ENCODE peak calls at places on chromosomes 16 and 17, in eight cellular contexts. I, U, W, L, M, D, H and Q are unnamed samples.
A peak's percentile ranks its signal among the peaks of the same experiment; 100 is the strongest.

GRCh38 chr16:11302977-11303376 is 21.8 kb upstream of the PRM1 start:
- DNase-seq in I (peak; percentile 51), U (peak; percentile 52), W (no peak), L (no peak), M (no peak), D (peak; percentile 27), H (no peak), Q (no peak)

GRCh38 chr16:8391219-8391757 is 199.0 kb downstream of the TMEM114 start:
- DNase-seq in I (peak; percentile 23), U (no peak), W (no peak), L (no peak), M (no peak), D (no peak), H (no peak), Q (no peak)

GRCh38 chr16:68575082-68575481 is 36.0 kb downstream of the ZFP90 start:
- DNase-seq in I (peak; percentile 67), U (no peak), W (no peak), L (no peak), M (no peak), D (no peak), H (no peak), Q (no peak)

GRCh38 chr16:88378836-88379693 is 3.7 kb upstream of the ZNF469 start:
- DNase-seq in I (no peak), U (no peak), W (no peak), L (no peak), M (no peak), D (no peak), H (no peak), Q (no peak)

GRCh38 chr17:1413281-1413791 is 13.3 kb upstream of the YWHAE start:
- DNase-seq in I (peak; percentile 60), U (peak; percentile 89), W (peak; percentile 73), L (peak; percentile 38), M (no peak), D (no peak), H (no peak), Q (peak; percentile 79)

GRCh38 chr17:3593384-3593783 is 15.8 kb downstream of the TRPV1 start:
- DNase-seq in I (no peak), U (no peak), W (no peak), L (no peak), M (no peak), D (no peak), H (no peak), Q (no peak)

GRCh38 chr17:71494045-71494444 is 626.8 kb upstream of the SOX9 start:
- DNase-seq in I (no peak), U (no peak), W (no peak), L (no peak), M (no peak), D (no peak), H (no peak), Q (no peak)

GRCh38 chr17:32805029-32805976 is 71.6 kb downstream of the MYO1D start:
- DNase-seq in I (peak; percentile 19), U (no peak), W (peak; percentile 50), L (no peak), M (no peak), D (no peak), H (no peak), Q (peak; percentile 62)

GRCh38 chr16:84312783-84313382 is 18.2 kb downstream of the WFDC1 start:
- DNase-seq in I (no peak), U (no peak), W (no peak), L (peak; percentile 83), M (no peak), D (peak; percentile 21), H (no peak), Q (peak; percentile 24)

GRCh38 chr16:29899516-29900101 is at the start of gene SEZ6L2:
- DNase-seq in I (peak; percentile 88), U (peak; percentile 89), W (peak; percentile 97), L (peak; percentile 89), M (peak; percentile 92), D (peak; percentile 73), H (peak; percentile 64), Q (peak; percentile 89)

GRCh38 chr16:67021321-67021720 is 7.6 kb upstream of the CBFB start:
- DNase-seq in I (no peak), U (peak; percentile 1), W (no peak), L (no peak), M (peak; percentile 13), D (no peak), H (no peak), Q (no peak)

GRCh38 chr16:50591800-50592771 is 43.9 kb downstream of the NKD1 start:
- DNase-seq in I (no peak), U (peak; percentile 37), W (no peak), L (no peak), M (no peak), D (peak; percentile 66), H (no peak), Q (peak; percentile 14)

GRCh38 chr16:24852281-24852721 is 6.5 kb downstream of the SLC5A11 start:
- DNase-seq in I (no peak), U (no peak), W (no peak), L (no peak), M (no peak), D (no peak), H (no peak), Q (peak; percentile 17)

GRCh38 chr17:78316867-78317816 is 42.7 kb downstream of the SOCS3 start:
- DNase-seq in I (peak; percentile 43), U (peak; percentile 65), W (peak; percentile 86), L (peak; percentile 94), M (no peak), D (peak; percentile 42), H (no peak), Q (peak; percentile 50)

GRCh38 chr17:37026534-37026875 is 77.8 kb downstream of the AATF start:
- DNase-seq in I (no peak), U (no peak), W (no peak), L (no peak), M (no peak), D (no peak), H (no peak), Q (no peak)

GRCh38 chr17:77287432-77288068 is 146.8 kb downstream of the SEC14L1 start:
- DNase-seq in I (peak; percentile 75), U (peak; percentile 83), W (peak; percentile 96), L (peak; percentile 61), M (no peak), D (peak; percentile 84), H (no peak), Q (peak; percentile 98)

GRCh38 chr17:50632637-50633036 is 2.0 kb upstream of the ABCC3 start:
- DNase-seq in I (no peak), U (no peak), W (no peak), L (no peak), M (no peak), D (no peak), H (no peak), Q (no peak)
- H3K4me3 ChIP-seq in I (no peak overlapping the region), U (no peak overlapping the region), W (no peak overlapping the region), L (no peak overlapping the region), M (no peak overlapping the region), D (no peak overlapping the region), H (no peak overlapping the region), Q (no peak overlapping the region)

DNA sequence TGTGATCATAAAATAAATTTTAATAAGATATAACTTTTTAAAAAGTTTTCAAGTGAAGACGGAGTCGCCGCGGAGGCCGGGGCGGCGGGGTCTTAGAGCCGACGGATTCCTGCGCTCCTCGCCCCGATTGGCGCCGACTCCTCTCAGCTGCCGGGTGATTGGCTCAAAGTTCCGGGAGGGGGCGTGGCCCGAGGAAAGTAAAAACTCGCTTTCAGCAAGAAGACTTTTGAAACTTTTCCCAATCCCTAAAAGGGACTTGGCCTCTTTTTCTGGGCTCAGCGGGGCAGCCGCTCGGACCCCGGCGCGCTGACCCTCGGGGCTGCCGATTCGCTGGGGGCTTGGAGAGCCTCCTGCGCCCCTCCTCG is at the start of gene FOXC2:
- DNase-seq in I (peak; percentile 70), U (peak; percentile 54), W (peak; percentile 93), L (peak; percentile 70), M (no peak), D (peak; percentile 95), H (no peak), Q (no peak)
- H3K4me3 ChIP-seq in I (peak within 1 kb of the TSS; percentile 31), U (peak within 1 kb of the TSS; percentile 45), W (peak within 1 kb of the TSS; percentile 86), L (no peak within 1 kb of the TSS), M (no peak within 1 kb of the TSS), D (peak within 1 kb of the TSS; percentile 76), H (no peak within 1 kb of the TSS), Q (no peak within 1 kb of the TSS)

DNA sequence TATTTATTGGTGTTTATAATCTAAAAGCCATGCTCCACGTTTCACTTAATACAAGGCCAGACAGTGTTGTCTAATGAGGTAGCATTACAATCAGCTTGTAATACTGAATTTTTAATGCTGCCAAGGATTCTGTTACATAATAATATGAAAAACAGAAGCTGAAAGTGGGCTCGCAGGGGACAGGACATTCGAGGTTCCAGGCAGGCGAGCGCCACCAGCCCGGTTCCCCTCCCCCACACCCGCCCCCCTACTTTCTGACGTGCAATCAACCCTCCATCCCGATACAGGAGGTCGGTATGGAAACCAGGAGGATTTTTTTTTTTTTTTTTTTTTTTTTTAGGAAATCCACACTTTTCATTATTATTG is 6.2 kb upstream of the ZFHX3 start:
- DNase-seq in I (no peak), U (no peak), W (no peak), L (no peak), M (no peak), D (no peak), H (no peak), Q (no peak)
- H3K4me3 ChIP-seq in I (no peak overlapping the region), U (no peak overlapping the region), W (peak overlapping the region; percentile 79), L (no peak overlapping the region), M (no peak overlapping the region), D (no peak overlapping the region), H (no peak overlapping the region), Q (peak overlapping the region; percentile 85)

GRCh38 chr16:86512301-86512859 is 2.1 kb downstream of the FOXF1 start:
- DNase-seq in I (no peak), U (no peak), W (peak; percentile 54), L (no peak), M (no peak), D (no peak), H (no peak), Q (no peak)

GRCh38 chr16:86512860-86513470 is 2.6 kb downstream of the FOXF1 start:
- DNase-seq in I (no peak), U (no peak), W (peak; percentile 71), L (no peak), M (no peak), D (no peak), H (no peak), Q (no peak)

GRCh38 chr16:86509759-86510464 is 415 bp upstream of the FOXF1 start:
- DNase-seq in I (no peak), U (peak; percentile 46), W (peak; percentile 97), L (peak; percentile 58), M (no peak), D (peak; percentile 64), H (no peak), Q (no peak)

GRCh38 chr16:86510465-86511261 is at the start of gene FOXF1:
- DNase-seq in I (no peak), U (no peak), W (peak; percentile 91), L (no peak), M (no peak), D (no peak), H (no peak), Q (no peak)

DNA sequence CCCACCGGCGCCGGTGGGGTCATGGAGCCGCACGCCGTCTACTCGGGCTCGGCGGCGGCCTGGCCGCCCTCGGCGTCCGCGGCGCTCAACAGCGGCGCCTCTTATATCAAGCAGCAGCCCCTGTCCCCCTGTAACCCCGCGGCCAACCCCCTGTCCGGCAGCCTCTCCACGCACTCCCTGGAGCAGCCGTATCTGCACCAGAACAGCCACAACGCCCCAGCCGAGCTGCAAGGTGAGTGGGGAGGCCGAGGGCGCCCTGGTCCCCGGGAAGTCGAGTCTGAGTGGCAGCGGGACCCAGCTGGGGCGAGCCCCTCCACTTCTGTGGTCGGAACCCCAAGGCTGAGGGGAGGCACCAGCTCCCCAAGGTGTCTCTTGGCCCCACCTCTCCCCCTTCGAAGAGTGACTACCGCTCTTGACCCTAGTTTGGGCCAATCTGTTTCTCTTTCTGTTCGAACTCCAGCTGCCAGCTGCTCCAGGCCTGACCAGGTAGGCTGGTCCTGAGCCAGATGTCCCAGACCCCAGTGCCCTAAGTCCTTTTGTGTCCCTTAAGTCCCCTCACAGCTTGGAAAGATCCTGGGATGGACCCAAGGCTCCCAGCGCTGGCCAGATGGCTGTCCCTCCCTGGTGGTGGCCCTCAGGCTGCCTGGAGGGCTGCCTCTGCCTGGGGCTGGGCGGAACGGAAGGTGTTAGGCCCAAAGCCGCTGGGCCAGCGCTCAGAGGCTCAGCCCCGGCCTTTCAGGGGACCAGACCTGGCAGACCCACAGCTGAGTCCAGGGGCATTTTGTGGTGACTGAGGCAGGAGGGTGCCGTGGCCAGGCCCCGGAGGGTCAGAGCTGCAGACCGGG is 1.2 kb downstream of the FOXF1 start:
- DNase-seq in I (no peak), U (no peak), W (peak; percentile 63), L (no peak), M (no peak), D (no peak), H (no peak), Q (no peak)
- H3K4me3 ChIP-seq in I (no peak overlapping the region), U (peak overlapping the region; percentile 69), W (no peak overlapping the region), L (peak overlapping the region; percentile 52), M (no peak overlapping the region), D (peak overlapping the region; percentile 34), H (no peak overlapping the region), Q (no peak overlapping the region)